ENCODE peak calls at places on chromosomes 3 and 15, in four cellular contexts. One of them, this sample, is unnamed.

GRCh38 chr3:37129871-37130270 is 44.5 kb downstream of the LRRFIP2 start:
- DNase-seq in ovary: no peak
- DNase-seq in spleen: no peak
- DNase-seq in body of pancreas: no peak
- DNase-seq in this sample: no peak

GRCh38 chr15:33860749-33861148 is 107.5 kb upstream of the CHRM5 start:
- DNase-seq in ovary: no peak
- DNase-seq in spleen: no peak
- DNase-seq in body of pancreas: no peak
- DNase-seq in this sample: no peak

GRCh38 chr3:125585595-125586223 is 9.6 kb downstream of the OSBPL11 start:
- DNase-seq in ovary: peak
- DNase-seq in spleen: no peak
- DNase-seq in body of pancreas: peak
- DNase-seq in this sample: no peak

GRCh38 chr3:127791221-127791913 is 30.9 kb downstream of the MGLL start:
- DNase-seq in spleen: peak
- DNase-seq in ovary: no peak
- DNase-seq in body of pancreas: no peak
- DNase-seq in this sample: no peak

GRCh38 chr15:69444686-69445085 is 7.9 kb upstream of the RPLP1 start:
- DNase-seq in body of pancreas: no peak
- DNase-seq in spleen: no peak
- DNase-seq in ovary: no peak
- DNase-seq in this sample: no peak

GRCh38 chr3:161008086-161008485 is 97.1 kb downstream of the B3GALNT1 start:
- DNase-seq in ovary: no peak
- DNase-seq in body of pancreas: no peak
- DNase-seq in spleen: no peak
- DNase-seq in this sample: no peak

GRCh38 chr3:43198791-43199644 is 87.3 kb upstream of the SNRK start:
- DNase-seq in spleen: no peak
- DNase-seq in ovary: no peak
- DNase-seq in body of pancreas: no peak
- DNase-seq in this sample: no peak

GRCh38 chr15:71186971-71187960 is 72.0 kb downstream of the THSD4 start:
- DNase-seq in spleen: no peak
- DNase-seq in ovary: no peak
- DNase-seq in body of pancreas: no peak
- DNase-seq in this sample: no peak

GRCh38 chr3:11610044-11610671 is 33.6 kb downstream of the VGLL4 start:
- DNase-seq in body of pancreas: no peak
- DNase-seq in spleen: no peak
- DNase-seq in ovary: peak
- DNase-seq in this sample: no peak

GRCh38 chr15:58423858-58424608 is 7.8 kb upstream of the LIPC start:
- DNase-seq in body of pancreas: no peak
- DNase-seq in ovary: no peak
- DNase-seq in spleen: no peak
- DNase-seq in this sample: no peak

GRCh38 chr3:139718415-139718814 is 40.6 kb upstream of the NMNAT3 start:
- DNase-seq in spleen: no peak
- DNase-seq in ovary: peak
- DNase-seq in body of pancreas: peak
- DNase-seq in this sample: no peak

GRCh38 chr3:129827765-129828164 is 65.7 kb downstream of the TMCC1 start:
- DNase-seq in ovary: no peak
- DNase-seq in spleen: peak
- DNase-seq in body of pancreas: no peak
- DNase-seq in this sample: no peak

GRCh38 chr15:59501531-59502113 is 63.6 kb downstream of the FAM81A start:
- DNase-seq in body of pancreas: peak
- DNase-seq in spleen: no peak
- DNase-seq in ovary: no peak
- DNase-seq in this sample: no peak

GRCh38 chr3:65927576-65927975 is 111.1 kb downstream of the MAGI1 start:
- DNase-seq in ovary: no peak
- DNase-seq in spleen: no peak
- DNase-seq in body of pancreas: no peak
- DNase-seq in this sample: no peak

GRCh38 chr3:170295586-170295985 is 61.9 kb upstream of the SKIL start:
- DNase-seq in spleen: no peak
- DNase-seq in ovary: no peak
- DNase-seq in body of pancreas: no peak
- DNase-seq in this sample: no peak

GRCh38 chr15:75230524-75231371 is 27.4 kb upstream of the GOLGA6C start:
- DNase-seq in spleen: peak
- DNase-seq in ovary: no peak
- DNase-seq in body of pancreas: peak
- DNase-seq in this sample: no peak

GRCh38 chr3:176939022-176939817 is 258.1 kb downstream of the TBL1XR1 start:
- DNase-seq in ovary: no peak
- DNase-seq in body of pancreas: peak
- DNase-seq in spleen: no peak
- DNase-seq in this sample: no peak

GRCh38 chr15:48930735-48931134 is 33.0 kb downstream of the SHC4 start:
- DNase-seq in ovary: no peak
- DNase-seq in spleen: no peak
- DNase-seq in body of pancreas: no peak
- DNase-seq in this sample: no peak
- TF ChIP-seq POLR2A in ovary: no peak
- TF ChIP-seq POLR2A in spleen: no peak
- TF ChIP-seq POLR2A in body of pancreas: no peak
- TF ChIP-seq POLR2A in this sample: no peak

GRCh38 chr15:67831363-67831762 is 6.1 kb downstream of the SKOR1 start:
- DNase-seq in ovary: no peak
- DNase-seq in body of pancreas: no peak
- DNase-seq in spleen: no peak
- DNase-seq in this sample: no peak

GRCh38 chr15:67834249-67834592 is 5.6 kb downstream of the RNU6-1 start:
- DNase-seq in ovary: no peak
- DNase-seq in body of pancreas: no peak
- DNase-seq in spleen: no peak
- DNase-seq in this sample: no peak

GRCh38 chr15:67832965-67833503 is 6.8 kb downstream of the RNU6-1 start:
- DNase-seq in body of pancreas: no peak
- DNase-seq in ovary: no peak
- DNase-seq in spleen: no peak
- DNase-seq in this sample: no peak

GRCh38 chr15:67833504-67834248 is 6.2 kb downstream of the RNU6-1 start:
- DNase-seq in ovary: peak
- DNase-seq in spleen: peak
- DNase-seq in body of pancreas: no peak
- DNase-seq in this sample: no peak

GRCh38 chr15:67832031-67832551 is 6.8 kb downstream of the SKOR1 start:
- DNase-seq in ovary: no peak
- DNase-seq in body of pancreas: no peak
- DNase-seq in spleen: no peak
- DNase-seq in this sample: no peak
- TF ChIP-seq CTCF in ovary: no peak
- TF ChIP-seq CTCF in body of pancreas: no peak
- TF ChIP-seq CTCF in spleen: no peak
- TF ChIP-seq CTCF in this sample: no peak

GRCh38 chr3:14216257-14217048 is 37.8 kb downstream of the LSM3 start:
- DNase-seq in spleen: peak
- DNase-seq in body of pancreas: no peak
- DNase-seq in ovary: no peak
- DNase-seq in this sample: no peak
- H3K4me3 ChIP-seq in spleen: peak
- H3K4me3 ChIP-seq in body of pancreas: no peak
- H3K4me3 ChIP-seq in ovary: no peak
- H3K4me3 ChIP-seq in this sample: no peak

GRCh38 chr15:40845511-40846284 is 1.9 kb downstream of the SPINT1 start:
- DNase-seq in ovary: no peak
- DNase-seq in spleen: peak
- DNase-seq in body of pancreas: peak
- DNase-seq in this sample: peak
- TF ChIP-seq POLR2A in ovary: no peak
- TF ChIP-seq POLR2A in spleen: no peak
- TF ChIP-seq POLR2A in body of pancreas: peak
- TF ChIP-seq POLR2A in this sample: no peak

GRCh38 chr3:168053115-168053514 is 42.6 kb downstream of the GOLIM4 start:
- DNase-seq in body of pancreas: no peak
- DNase-seq in spleen: no peak
- DNase-seq in ovary: no peak
- DNase-seq in this sample: no peak
- TF ChIP-seq CTCF in body of pancreas: no peak
- TF ChIP-seq CTCF in spleen: no peak
- TF ChIP-seq CTCF in ovary: no peak
- TF ChIP-seq CTCF in this sample: no peak

GRCh38 chr3:32821686-32822296 is 4.0 kb downstream of the TRIM71 start:
- DNase-seq in ovary: no peak
- DNase-seq in body of pancreas: peak
- DNase-seq in spleen: no peak
- DNase-seq in this sample: peak

GRCh38 chr3:32819086-32819450 is 1.3 kb downstream of the TRIM71 start:
- DNase-seq in ovary: no peak
- DNase-seq in spleen: no peak
- DNase-seq in body of pancreas: no peak
- DNase-seq in this sample: no peak

GRCh38 chr3:32819581-32820348 is 2.0 kb downstream of the TRIM71 start:
- DNase-seq in ovary: no peak
- DNase-seq in spleen: no peak
- DNase-seq in body of pancreas: no peak
- DNase-seq in this sample: peak

GRCh38 chr3:32820971-32821685 is 3.3 kb downstream of the TRIM71 start:
- DNase-seq in spleen: no peak
- DNase-seq in body of pancreas: no peak
- DNase-seq in ovary: no peak
- DNase-seq in this sample: no peak

GRCh38 chr3:32820430-32820829 is 2.6 kb downstream of the TRIM71 start:
- DNase-seq in spleen: no peak
- DNase-seq in body of pancreas: no peak
- DNase-seq in ovary: no peak
- DNase-seq in this sample: no peak
- H3K4me3 ChIP-seq in spleen: no peak
- H3K4me3 ChIP-seq in body of pancreas: no peak
- H3K4me3 ChIP-seq in ovary: no peak
- H3K4me3 ChIP-seq in this sample: no peak